ENCODE peak calls at places on chromosomes 5 and 9, in six cellular contexts. One of them, this sample, is unnamed. For H3K4me1, the result is how much of the 10 kb centered on the place peaks cover.

GRCh38 chr9:115923410-115923809 is 230.2 kb upstream of the PAPPA start:
- DNase-seq in mesendoderm: no peak
- DNase-seq in fibroblast of lung: peak
- DNase-seq in neural progenitor cell: no peak
- DNase-seq in GM23248: no peak
- DNase-seq in NT2/D1: no peak
- DNase-seq in this sample: no peak

GRCh38 chr5:1883120-1883924 is 597 bp upstream of the IRX4 start:
- DNase-seq in fibroblast of lung: no peak
- DNase-seq in GM23248: peak
- DNase-seq in NT2/D1: no peak
- DNase-seq in neural progenitor cell: peak
- DNase-seq in mesendoderm: peak
- DNase-seq in this sample: peak

GRCh38 chr9:27835746-27836145 is 262.5 kb upstream of the C9orf72 start:
- DNase-seq in fibroblast of lung: no peak
- DNase-seq in GM23248: no peak
- DNase-seq in neural progenitor cell: no peak
- DNase-seq in mesendoderm: no peak
- DNase-seq in NT2/D1: no peak
- DNase-seq in this sample: no peak

GRCh38 chr5:104016650-104017049 is 454.1 kb upstream of the NUDT12 start:
- DNase-seq in neural progenitor cell: no peak
- DNase-seq in mesendoderm: no peak
- DNase-seq in NT2/D1: no peak
- DNase-seq in fibroblast of lung: peak
- DNase-seq in GM23248: peak
- DNase-seq in this sample: no peak

GRCh38 chr5:57171818-57172465 is 1.9 kb upstream of the GPBP1 start:
- DNase-seq in GM23248: no peak
- DNase-seq in mesendoderm: no peak
- DNase-seq in fibroblast of lung: peak
- DNase-seq in neural progenitor cell: no peak
- DNase-seq in NT2/D1: no peak
- DNase-seq in this sample: no peak

GRCh38 chr5:43063731-43064171 is 23.6 kb upstream of the ANXA2R start:
- DNase-seq in GM23248: peak
- DNase-seq in neural progenitor cell: no peak
- DNase-seq in fibroblast of lung: no peak
- DNase-seq in NT2/D1: no peak
- DNase-seq in mesendoderm: peak
- DNase-seq in this sample: peak

GRCh38 chr5:132263548-132264261 is 6.2 kb downstream of the PDLIM4 start:
- DNase-seq in mesendoderm: no peak
- DNase-seq in fibroblast of lung: peak
- DNase-seq in NT2/D1: no peak
- DNase-seq in neural progenitor cell: no peak
- DNase-seq in GM23248: peak
- DNase-seq in this sample: peak

GRCh38 chr5:14476791-14477435 is 104.7 kb upstream of the OTULINL start:
- DNase-seq in fibroblast of lung: peak
- DNase-seq in GM23248: peak
- DNase-seq in mesendoderm: no peak
- DNase-seq in NT2/D1: no peak
- DNase-seq in neural progenitor cell: no peak
- DNase-seq in this sample: no peak

GRCh38 chr9:113822315-113822714 is 53.8 kb upstream of the ZNF618 start:
- DNase-seq in neural progenitor cell: no peak
- DNase-seq in NT2/D1: no peak
- DNase-seq in GM23248: no peak
- DNase-seq in fibroblast of lung: no peak
- DNase-seq in mesendoderm: no peak
- DNase-seq in this sample: no peak

GRCh38 chr5:134586866-134587524 is 45.6 kb downstream of the SAR1B start:
- DNase-seq in mesendoderm: peak
- DNase-seq in fibroblast of lung: peak
- DNase-seq in NT2/D1: peak
- DNase-seq in neural progenitor cell: peak
- DNase-seq in GM23248: peak
- DNase-seq in this sample: peak

GRCh38 chr9:88947581-88948573 is 43.4 kb upstream of the S1PR3 start:
- DNase-seq in mesendoderm: no peak
- DNase-seq in fibroblast of lung: peak
- DNase-seq in neural progenitor cell: no peak
- DNase-seq in GM23248: peak
- DNase-seq in NT2/D1: no peak
- DNase-seq in this sample: no peak

GRCh38 chr5:93941897-93942296 is 200.5 kb upstream of the POU5F2 start:
- DNase-seq in NT2/D1: no peak
- DNase-seq in GM23248: no peak
- DNase-seq in fibroblast of lung: no peak
- DNase-seq in mesendoderm: peak
- DNase-seq in neural progenitor cell: no peak
- DNase-seq in this sample: no peak

GRCh38 chr5:36870399-36871040 is 6.0 kb upstream of the NIPBL start:
- DNase-seq in mesendoderm: peak
- DNase-seq in fibroblast of lung: peak
- DNase-seq in NT2/D1: no peak
- DNase-seq in GM23248: peak
- DNase-seq in neural progenitor cell: peak
- DNase-seq in this sample: no peak

GRCh38 chr5:142827934-142828576 is 57.9 kb downstream of the ARHGAP26 start:
- DNase-seq in GM23248: peak
- DNase-seq in mesendoderm: no peak
- DNase-seq in fibroblast of lung: peak
- DNase-seq in neural progenitor cell: no peak
- DNase-seq in NT2/D1: no peak
- DNase-seq in this sample: no peak

GRCh38 chr9:93664549-93665120 is 88.3 kb downstream of the PHF2 start:
- DNase-seq in neural progenitor cell: no peak
- DNase-seq in mesendoderm: no peak
- DNase-seq in NT2/D1: no peak
- DNase-seq in GM23248: no peak
- DNase-seq in fibroblast of lung: no peak
- DNase-seq in this sample: no peak

GRCh38 chr5:85823462-85824426 is 794.0 kb upstream of the COX7C start:
- DNase-seq in mesendoderm: peak
- DNase-seq in neural progenitor cell: no peak
- DNase-seq in fibroblast of lung: no peak
- DNase-seq in NT2/D1: no peak
- DNase-seq in GM23248: no peak
- DNase-seq in this sample: no peak

GRCh38 chr9:17005085-17005484 is 129.8 kb upstream of the CNTLN start:
- DNase-seq in fibroblast of lung: peak
- DNase-seq in GM23248: peak
- DNase-seq in NT2/D1: no peak
- DNase-seq in mesendoderm: peak
- DNase-seq in neural progenitor cell: no peak
- DNase-seq in this sample: peak

GRCh38 chr5:134455466-134455865 is 43.8 kb upstream of the CDKN2AIPNL start:
- DNase-seq in NT2/D1: no peak
- DNase-seq in mesendoderm: no peak
- DNase-seq in fibroblast of lung: no peak
- DNase-seq in neural progenitor cell: no peak
- DNase-seq in GM23248: no peak
- DNase-seq in this sample: no peak

GRCh38 chr5:164487939-164488338 is 982.5 kb downstream of the MAT2B start:
- DNase-seq in mesendoderm: no peak
- DNase-seq in neural progenitor cell: no peak
- DNase-seq in fibroblast of lung: peak
- DNase-seq in NT2/D1: no peak
- DNase-seq in GM23248: no peak
- DNase-seq in this sample: no peak

GRCh38 chr5:154753792-154754191 is 1.4 kb upstream of the LARP1 start:
- DNase-seq in mesendoderm: peak
- DNase-seq in fibroblast of lung: peak
- DNase-seq in NT2/D1: no peak
- DNase-seq in GM23248: peak
- DNase-seq in neural progenitor cell: peak
- DNase-seq in this sample: peak

GRCh38 chr5:155087036-155087435 is 73.5 kb downstream of the KIF4B start:
- DNase-seq in GM23248: peak
- DNase-seq in mesendoderm: peak
- DNase-seq in fibroblast of lung: peak
- DNase-seq in neural progenitor cell: no peak
- DNase-seq in NT2/D1: no peak
- DNase-seq in this sample: no peak

GRCh38 chr5:131976414-131977211 is 31.1 kb upstream of the MEIKIN start:
- DNase-seq in NT2/D1: no peak
- DNase-seq in GM23248: no peak
- DNase-seq in neural progenitor cell: no peak
- DNase-seq in fibroblast of lung: no peak
- DNase-seq in mesendoderm: no peak
- DNase-seq in this sample: peak

GRCh38 chr5:97135868-97136267 is 6.5 kb downstream of the LIX1 start:
- DNase-seq in GM23248: no peak
- DNase-seq in fibroblast of lung: peak
- DNase-seq in NT2/D1: no peak
- DNase-seq in neural progenitor cell: no peak
- DNase-seq in mesendoderm: no peak
- DNase-seq in this sample: no peak

GRCh38 chr9:7976167-7976755 is 176.7 kb upstream of the DMAC1 start:
- DNase-seq in mesendoderm: no peak
- DNase-seq in GM23248: no peak
- DNase-seq in fibroblast of lung: peak
- DNase-seq in NT2/D1: no peak
- DNase-seq in neural progenitor cell: no peak
- DNase-seq in this sample: no peak

GRCh38 chr9:7977586-7977985 is 178.0 kb upstream of the DMAC1 start:
- DNase-seq in NT2/D1: no peak
- DNase-seq in mesendoderm: peak
- DNase-seq in fibroblast of lung: no peak
- DNase-seq in GM23248: no peak
- DNase-seq in neural progenitor cell: no peak
- DNase-seq in this sample: no peak

GRCh38 chr9:7973123-7973522 is 173.5 kb upstream of the DMAC1 start:
- DNase-seq in GM23248: no peak
- DNase-seq in mesendoderm: no peak
- DNase-seq in fibroblast of lung: no peak
- DNase-seq in NT2/D1: no peak
- DNase-seq in neural progenitor cell: no peak
- DNase-seq in this sample: no peak

GRCh38 chr9:7976856-7977255 is 177.3 kb upstream of the DMAC1 start:
- DNase-seq in fibroblast of lung: no peak
- DNase-seq in neural progenitor cell: no peak
- DNase-seq in GM23248: no peak
- DNase-seq in NT2/D1: no peak
- DNase-seq in mesendoderm: no peak
- DNase-seq in this sample: no peak

DNA sequence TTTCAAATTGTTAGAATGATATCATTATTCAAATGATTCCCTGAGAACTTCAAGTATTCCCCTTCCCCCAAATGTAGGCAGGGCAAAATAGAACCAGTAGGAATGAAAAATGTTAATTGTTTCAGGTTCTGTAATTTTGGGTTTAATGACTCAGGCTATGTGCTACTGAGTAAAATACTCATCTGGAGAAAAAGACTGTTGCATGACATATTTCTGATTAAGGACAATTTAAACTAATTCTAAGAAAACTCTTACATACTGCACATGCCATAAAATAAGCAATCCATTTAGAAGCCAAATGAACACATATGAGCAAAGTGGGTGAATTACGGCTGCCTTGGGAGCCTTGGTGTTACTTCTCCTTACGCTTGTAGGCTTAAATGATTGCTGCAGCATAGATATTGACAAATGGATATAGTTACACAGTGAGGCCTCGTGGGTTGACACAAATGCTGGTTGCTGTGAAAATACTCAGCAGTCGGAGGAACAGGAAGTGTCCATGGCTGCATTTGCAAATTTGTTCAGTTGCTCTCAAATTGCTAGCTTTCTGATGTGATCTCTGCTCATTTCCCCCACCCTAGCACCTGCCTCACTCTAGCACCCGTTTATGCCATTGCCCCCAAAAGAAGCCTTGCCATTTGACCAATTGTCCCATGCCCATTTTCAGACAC is 174.9 kb upstream of the DMAC1 start:
- DNase-seq in GM23248: no peak
- DNase-seq in neural progenitor cell: no peak
- DNase-seq in fibroblast of lung: no peak
- DNase-seq in mesendoderm: no peak
- DNase-seq in NT2/D1: no peak
- DNase-seq in this sample: no peak
- H3K4me1 ChIP-seq in GM23248: under half
- H3K4me1 ChIP-seq in neural progenitor cell: under half
- H3K4me1 ChIP-seq in fibroblast of lung: under half
- H3K4me1 ChIP-seq in mesendoderm: under half
- H3K4me1 ChIP-seq in NT2/D1: under half
- H3K4me1 ChIP-seq in this sample: under half

DNA sequence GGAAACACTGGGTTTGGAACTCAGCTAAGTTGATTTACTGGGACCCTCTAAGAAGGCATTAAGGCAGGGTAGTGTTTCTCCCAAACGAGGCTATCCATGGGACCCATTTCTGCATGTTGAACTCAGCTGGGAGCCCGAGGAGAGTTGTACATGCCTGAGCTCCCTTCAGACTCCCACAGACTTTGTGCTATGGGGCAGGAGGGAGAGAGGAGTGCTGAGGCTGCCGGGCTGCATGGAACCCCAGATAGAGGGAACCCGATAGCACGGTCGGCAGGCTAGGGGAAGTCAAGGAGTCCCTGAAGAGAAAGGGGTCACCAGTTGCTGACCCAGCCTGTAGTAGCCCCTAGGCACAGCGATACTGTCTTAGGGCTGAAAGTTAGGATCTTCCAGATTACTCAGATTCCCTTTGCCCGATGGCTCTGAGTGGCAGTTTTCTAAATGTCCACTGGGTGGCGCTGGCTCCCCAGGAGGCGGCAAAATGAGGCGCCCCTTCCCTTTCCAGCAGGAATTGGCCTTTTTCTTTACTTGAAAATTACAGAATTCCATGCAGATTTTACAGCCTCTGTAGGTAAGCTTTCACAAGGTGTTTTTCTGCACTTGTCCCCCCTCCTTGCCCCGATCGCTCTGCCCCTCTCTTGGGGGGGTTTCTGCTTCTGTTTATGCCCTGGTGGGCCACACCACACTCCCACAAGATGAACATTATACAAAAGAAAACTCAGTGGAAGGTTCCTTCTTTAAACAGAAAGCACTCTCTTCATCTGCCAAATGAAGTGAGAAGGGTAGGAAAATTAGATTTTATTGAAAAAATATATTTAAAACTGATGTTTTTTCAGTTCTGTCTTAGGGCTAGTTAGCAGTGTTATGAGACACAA is 17.8 kb downstream of the NANS start:
- DNase-seq in mesendoderm: peak
- DNase-seq in fibroblast of lung: peak
- DNase-seq in GM23248: peak
- DNase-seq in neural progenitor cell: peak
- DNase-seq in NT2/D1: peak
- DNase-seq in this sample: no peak
- H3K9ac ChIP-seq in mesendoderm: peak
- H3K9ac ChIP-seq in fibroblast of lung: no peak
- H3K9ac ChIP-seq in GM23248: peak
- H3K9ac ChIP-seq in neural progenitor cell: no peak
- H3K9ac ChIP-seq in NT2/D1: peak
- H3K9ac ChIP-seq in this sample: no peak

GRCh38 chr9:129023036-129023907 is 4.9 kb downstream of the SH3GLB2 start:
- DNase-seq in neural progenitor cell: peak
- DNase-seq in mesendoderm: peak
- DNase-seq in fibroblast of lung: peak
- DNase-seq in NT2/D1: no peak
- DNase-seq in GM23248: peak
- DNase-seq in this sample: peak
- H3K4me3 ChIP-seq in neural progenitor cell: no peak
- H3K4me3 ChIP-seq in mesendoderm: no peak
- H3K4me3 ChIP-seq in fibroblast of lung: no peak
- H3K4me3 ChIP-seq in NT2/D1: no peak
- H3K4me3 ChIP-seq in GM23248: peak
- H3K4me3 ChIP-seq in this sample: no peak

GRCh38 chr5:148858106-148858505 is 31.7 kb downstream of the ADRB2 start:
- DNase-seq in neural progenitor cell: no peak
- DNase-seq in fibroblast of lung: peak
- DNase-seq in GM23248: peak
- DNase-seq in NT2/D1: no peak
- DNase-seq in mesendoderm: no peak
- DNase-seq in this sample: no peak
- H3K4me1 ChIP-seq in neural progenitor cell: under half
- H3K4me1 ChIP-seq in fibroblast of lung: under half
- H3K4me1 ChIP-seq in GM23248: under half
- H3K4me1 ChIP-seq in NT2/D1: under half
- H3K4me1 ChIP-seq in mesendoderm: under half
- H3K4me1 ChIP-seq in this sample: under half

This sample was measured in kidney.